ENCODE peak calls at places on chromosomes 13 and 19, in seven cellular contexts. X, P, F, K, Q, C and L are unnamed samples.

GRCh38 chr13:48749699-48750473 is 96.2 kb downstream of the CYSLTR2 start:
- DNase-seq in C (peak; percentile 46), Q (peak; percentile 98), F (peak; percentile 99), X (peak; percentile 99), K (peak; percentile 72), P (peak; percentile 89), L (peak; percentile 29)

GRCh38 chr13:34816543-34816942 is 125.5 kb upstream of the NBEA start:
- DNase-seq in X (no peak), K (no peak), F (peak; percentile 28), C (no peak), P (no peak), Q (no peak), L (no peak)

GRCh38 chr19:29667941-29668340 is 2.7 kb downstream of the PLEKHF1 start:
- DNase-seq in Q (no peak), K (no peak), C (no peak), P (no peak), F (no peak), X (no peak), L (no peak)

GRCh38 chr13:46303743-46304385 is 83.2 kb downstream of the RUBCNL start:
- DNase-seq in P (no peak), F (no peak), X (no peak), Q (peak; percentile 25), C (no peak), K (no peak), L (no peak)

GRCh38 chr19:35344511-35345031 is 3.1 kb upstream of the FFAR1 start:
- DNase-seq in C (no peak), F (no peak), K (peak; percentile 21), X (no peak), P (no peak), Q (peak; percentile 49), L (no peak)

GRCh38 chr13:50677687-50678463 is 165.6 kb downstream of the DLEU7 start:
- DNase-seq in K (no peak), Q (no peak), C (no peak), F (no peak), X (peak; percentile 11), P (no peak), L (no peak)

GRCh38 chr13:25571237-25571636 is 199.5 kb downstream of the ATP8A2 start:
- DNase-seq in X (no peak), P (no peak), C (no peak), K (no peak), F (no peak), Q (no peak), L (no peak)

GRCh38 chr19:18204394-18205179 is 745 bp upstream of the RAB3A start:
- DNase-seq in P (peak; percentile 82), C (no peak), Q (peak; percentile 81), F (peak; percentile 77), X (no peak), K (no peak), L (peak; percentile 90)

GRCh38 chr19:28667348-28667977 is 545.5 kb downstream of the UQCRFS1 start:
- DNase-seq in K (no peak), Q (no peak), F (no peak), P (peak; percentile 5), X (no peak), C (no peak), L (no peak)
- H4K8ac ChIP-seq in K (no peak overlapping the region), Q (no peak overlapping the region), F (no peak overlapping the region), P (no peak overlapping the region), X (no peak overlapping the region), C (no peak overlapping the region), L (no peak overlapping the region)

GRCh38 chr13:67341406-67341805 is 111.3 kb upstream of the PCDH9 start:
- DNase-seq in P (no peak), X (peak; percentile 53), F (peak; percentile 24), K (no peak), C (no peak), Q (no peak), L (no peak)
- H4K8ac ChIP-seq in P (no peak overlapping the region), X (no peak overlapping the region), F (peak overlapping the region; percentile 37), K (no peak overlapping the region), C (no peak overlapping the region), Q (no peak overlapping the region), L (no peak overlapping the region)

GRCh38 chr13:113029061-113029445 is 60.0 kb downstream of the MCF2L start:
- DNase-seq in C (no peak), P (no peak), K (no peak), X (no peak), Q (no peak), F (no peak), L (no peak)

GRCh38 chr13:113027095-113027494 is 58.1 kb downstream of the MCF2L start:
- DNase-seq in F (no peak), X (no peak), K (no peak), Q (no peak), C (no peak), P (no peak), L (no peak)

GRCh38 chr13:113029487-113030258 is 60.7 kb downstream of the MCF2L start:
- DNase-seq in C (no peak), K (peak; percentile 77), Q (peak; percentile 35), F (peak; percentile 8), X (no peak), P (peak; percentile 61), L (peak; percentile 59)

GRCh38 chr13:113027566-113027965 is 58.6 kb downstream of the MCF2L start:
- DNase-seq in C (no peak), K (no peak), F (no peak), P (no peak), Q (no peak), X (no peak), L (no peak)

GRCh38 chr13:113028336-113029060 is 59.5 kb downstream of the MCF2L start:
- DNase-seq in C (no peak), P (no peak), X (no peak), K (no peak), F (no peak), Q (no peak), L (no peak)
- H4K8ac ChIP-seq in C (no peak overlapping the region), P (no peak overlapping the region), X (no peak overlapping the region), K (no peak overlapping the region), F (peak overlapping the region; percentile 23), Q (no peak overlapping the region), L (no peak overlapping the region)

DNA sequence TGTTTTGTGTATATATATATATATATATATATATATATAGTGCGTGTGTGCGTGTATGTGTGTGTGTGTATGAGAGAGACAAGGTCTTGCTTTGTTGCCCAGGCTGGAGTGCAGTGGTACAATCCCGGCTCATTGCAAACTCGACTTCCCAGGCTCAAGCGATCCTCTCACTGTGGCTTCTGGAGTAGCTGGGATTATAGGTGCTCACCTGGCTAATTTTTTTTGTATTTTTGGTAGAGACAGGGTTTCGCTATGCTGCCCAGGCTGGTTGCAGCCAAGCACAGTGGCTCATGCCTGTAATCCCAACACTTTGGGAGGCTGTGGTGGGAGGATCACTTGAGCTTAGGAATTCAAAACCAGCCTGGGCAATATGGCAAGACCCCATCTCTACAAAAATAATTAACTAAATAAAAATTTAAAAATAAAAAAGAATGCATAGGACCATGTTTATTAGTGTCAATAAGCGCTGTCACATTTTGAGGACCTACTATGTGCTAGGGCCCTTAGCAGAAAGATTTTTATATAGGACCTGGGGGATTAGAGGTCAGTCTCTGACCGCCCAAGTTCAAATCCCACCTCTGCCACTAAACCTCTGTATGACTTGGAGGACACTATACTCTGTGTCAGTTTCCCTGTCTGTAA is 1.8 kb downstream of the PVR start:
- DNase-seq in F (peak; percentile 18), X (no peak), K (no peak), C (no peak), Q (peak; percentile 58), P (no peak), L (no peak)
- H4K8ac ChIP-seq in F (no peak overlapping the region), X (no peak overlapping the region), K (no peak overlapping the region), C (no peak overlapping the region), Q (no peak overlapping the region), P (no peak overlapping the region), L (no peak overlapping the region)

GRCh38 chr13:113898391-113898790 is 34.5 kb upstream of the GAS6 start:
- DNase-seq in X (no peak), P (no peak), C (no peak), Q (no peak), F (no peak), K (no peak), L (no peak)
- H4K8ac ChIP-seq in X (peak overlapping the region; percentile 89), P (no peak overlapping the region), C (peak overlapping the region; percentile 68), Q (no peak overlapping the region), F (no peak overlapping the region), K (no peak overlapping the region), L (no peak overlapping the region)

DNA sequence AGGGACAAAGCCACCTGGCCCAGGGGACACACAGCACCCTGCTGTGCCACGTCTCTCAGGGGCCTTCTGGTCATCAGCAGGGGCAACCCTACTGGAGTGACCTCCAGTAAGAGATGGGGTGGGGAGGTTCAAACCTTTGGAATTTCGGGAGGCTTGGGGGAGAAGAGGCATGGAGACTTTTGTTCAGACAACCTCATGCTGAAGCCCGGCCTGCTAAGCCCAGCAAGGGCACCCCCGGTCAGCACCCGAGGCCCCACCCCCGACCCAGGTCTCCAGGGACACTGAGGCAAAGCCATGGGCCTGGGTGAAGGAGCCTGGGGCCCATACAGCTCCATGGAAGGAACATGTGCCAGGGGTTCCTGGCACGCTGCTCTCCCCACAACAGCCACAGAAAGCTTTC is 23.3 kb downstream of the ZNF787 start:
- DNase-seq in C (no peak), K (no peak), Q (no peak), P (no peak), F (no peak), X (no peak), L (no peak)
- H4K8ac ChIP-seq in C (no peak overlapping the region), K (no peak overlapping the region), Q (no peak overlapping the region), P (no peak overlapping the region), F (no peak overlapping the region), X (no peak overlapping the region), L (no peak overlapping the region)

GRCh38 chr13:67229438-67230242 is 496 bp downstream of the PCDH9 start:
- DNase-seq in Q (peak; percentile 17), X (peak; percentile 10), F (no peak), P (peak; percentile 25), K (no peak), C (no peak), L (peak; percentile 4)

GRCh38 chr13:67230243-67230773 is at the start of gene PCDH9:
- DNase-seq in F (peak; percentile 98), K (peak; percentile 97), X (peak; percentile 97), Q (peak; percentile 48), P (peak; percentile 98), C (peak; percentile 81), L (peak; percentile 95)

GRCh38 chr13:67230774-67231480 is 791 bp upstream of the PCDH9 start:
- DNase-seq in Q (peak; percentile 18), F (peak; percentile 88), K (peak; percentile 61), P (peak; percentile 73), X (peak; percentile 64), C (peak; percentile 7), L (peak; percentile 68)

GRCh38 chr13:67231481-67231940 is 1.4 kb upstream of the PCDH9 start:
- DNase-seq in P (no peak), X (no peak), Q (no peak), C (no peak), K (no peak), F (no peak), L (peak; percentile 9)

GRCh38 chr13:67232384-67232783 is 2.2 kb upstream of the PCDH9 start:
- DNase-seq in F (no peak), C (no peak), P (no peak), K (no peak), X (no peak), Q (no peak), L (no peak)
- H4K8ac ChIP-seq in F (no peak overlapping the region), C (no peak overlapping the region), P (no peak overlapping the region), K (no peak overlapping the region), X (no peak overlapping the region), Q (no peak overlapping the region), L (no peak overlapping the region)

DNA sequence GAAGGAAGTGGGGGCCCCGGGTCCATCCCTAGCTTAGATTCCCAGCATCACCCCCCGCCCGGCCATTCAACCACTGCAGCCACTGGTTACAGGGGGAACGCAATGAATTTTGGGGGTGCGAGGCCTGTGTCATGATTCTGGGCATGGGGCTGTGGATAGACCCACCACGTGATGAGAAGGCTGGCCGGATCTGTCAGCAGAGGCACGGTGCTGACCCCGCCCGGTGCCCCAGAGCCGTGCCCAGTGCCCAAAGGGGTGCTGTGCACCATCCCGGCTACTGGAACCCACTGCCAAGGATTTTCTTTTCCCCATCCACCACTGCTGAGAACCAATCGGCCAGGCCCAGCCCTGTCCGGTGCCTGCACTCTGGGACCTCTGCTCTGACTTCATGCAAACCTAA is 27.4 kb downstream of the CLEC4M start:
- DNase-seq in X (no peak), Q (no peak), F (no peak), P (no peak), K (no peak), C (no peak), L (no peak)
- H4K8ac ChIP-seq in X (no peak overlapping the region), Q (no peak overlapping the region), F (no peak overlapping the region), P (no peak overlapping the region), K (no peak overlapping the region), C (no peak overlapping the region), L (no peak overlapping the region)